ENCODE peak calls at places on chromosomes 3 and 15, in seven cellular contexts. V is HCT116, D is sigmoid colon, O is K562, P is HepG2, K is transverse colon, J is stomach. Q is an unnamed sample.
A peak's percentile ranks its signal among the peaks of the same experiment; 100 is the strongest.

GRCh38 chr15:48966595-48967301 is 3.0 kb upstream of the SHC4 start:
- DNase-seq in K (no peak), O (no peak), J (no peak), P (no peak), D (no peak), V (no peak), Q (no peak)

GRCh38 chr15:51641490-51642135 is 19.0 kb upstream of the DMXL2 start:
- DNase-seq in V (no peak), D (no peak), J (no peak), P (no peak), K (no peak), O (no peak), Q (no peak)

GRCh38 chr3:194327414-194328079 is 23.6 kb downstream of the CPN2 start:
- DNase-seq in O (no peak), J (no peak), K (no peak), P (no peak), D (no peak), V (peak; percentile 56), Q (no peak)

GRCh38 chr3:142609136-142609535 is 12.9 kb downstream of the PLS1 start:
- DNase-seq in J (no peak), D (no peak), K (no peak), P (no peak), O (no peak), V (no peak), Q (no peak)

GRCh38 chr3:21326704-21327103 is 424.3 kb downstream of the ZNF385D start:
- DNase-seq in K (no peak), J (no peak), O (no peak), V (no peak), P (no peak), D (no peak), Q (no peak)

GRCh38 chr3:25727316-25727715 is 55.9 kb downstream of the NGLY1 start:
- DNase-seq in V (no peak), O (no peak), D (no peak), K (no peak), P (no peak), J (no peak), Q (no peak)

GRCh38 chr15:97902140-97902780 is 58.2 kb upstream of the ARRDC4 start:
- DNase-seq in V (no peak), K (no peak), J (no peak), O (no peak), P (no peak), D (no peak), Q (no peak)

GRCh38 chr3:57683286-57683685 is 9.6 kb downstream of the DENND6A start:
- DNase-seq in O (no peak), K (no peak), J (no peak), D (no peak), V (no peak), P (no peak), Q (no peak)

GRCh38 chr3:126422121-126422520 is 27.4 kb downstream of the CFAP100 start:
- DNase-seq in P (no peak), J (peak; percentile 17), O (no peak), D (peak; percentile 38), V (no peak), K (no peak), Q (peak; percentile 36)

GRCh38 chr3:100982710-100983109 is 10.5 kb downstream of the ABI3BP start:
- DNase-seq in V (no peak), J (no peak), O (no peak), D (peak; percentile 85), P (no peak), K (peak; percentile 17), Q (no peak)

GRCh38 chr3:46998121-46998851 is 18.8 kb downstream of the NBEAL2 start:
- DNase-seq in K (peak; percentile 84), O (peak; percentile 87), V (peak; percentile 59), D (no peak), J (peak; percentile 87), P (peak; percentile 47), Q (no peak)

GRCh38 chr15:79881254-79881653 is 15.6 kb downstream of the MTHFS start:
- DNase-seq in D (no peak), K (no peak), J (no peak), P (no peak), V (no peak), O (no peak), Q (no peak)

GRCh38 chr3:150255416-150255815 is 152.7 kb upstream of the TSC22D2 start:
- DNase-seq in P (peak; percentile 7), K (no peak), V (no peak), D (peak; percentile 86), O (no peak), J (peak; percentile 76), Q (no peak)

GRCh38 chr3:144585953-144586352 is 614.3 kb downstream of the DIPK2A start:
- DNase-seq in J (no peak), V (no peak), O (no peak), K (no peak), D (no peak), P (no peak), Q (no peak)

GRCh38 chr15:85496551-85497545 is 116.4 kb downstream of the AKAP13 start:
- DNase-seq in V (no peak), P (peak; percentile 16), K (no peak), J (peak; percentile 53), D (no peak), O (no peak), Q (no peak)

GRCh38 chr3:56339244-56339643 is 129.0 kb downstream of the ERC2 start:
- DNase-seq in K (no peak), V (no peak), D (no peak), O (no peak), P (no peak), J (no peak), Q (no peak)

GRCh38 chr3:38516669-38517068 is 20.5 kb downstream of the EXOG start:
- DNase-seq in K (no peak), O (no peak), J (no peak), P (no peak), D (no peak), V (no peak), Q (no peak)

GRCh38 chr3:127820221-127820870 is 2.0 kb downstream of the MGLL start:
- DNase-seq in V (no peak), O (no peak), D (no peak), K (peak; percentile 31), J (no peak), P (no peak), Q (no peak)

GRCh38 chr3:127817331-127817821 is 4.9 kb downstream of the MGLL start:
- DNase-seq in D (no peak), P (no peak), V (peak; percentile 78), K (peak; percentile 67), J (no peak), O (no peak), Q (no peak)

GRCh38 chr3:127820871-127821853 is 1.2 kb downstream of the MGLL start:
- DNase-seq in P (no peak), D (no peak), O (peak; percentile 23), V (no peak), J (peak; percentile 38), K (peak; percentile 80), Q (no peak)

GRCh38 chr3:127819086-127819485 is 3.2 kb downstream of the MGLL start:
- DNase-seq in K (no peak), V (no peak), P (no peak), O (no peak), D (no peak), J (no peak), Q (no peak)

DNA sequence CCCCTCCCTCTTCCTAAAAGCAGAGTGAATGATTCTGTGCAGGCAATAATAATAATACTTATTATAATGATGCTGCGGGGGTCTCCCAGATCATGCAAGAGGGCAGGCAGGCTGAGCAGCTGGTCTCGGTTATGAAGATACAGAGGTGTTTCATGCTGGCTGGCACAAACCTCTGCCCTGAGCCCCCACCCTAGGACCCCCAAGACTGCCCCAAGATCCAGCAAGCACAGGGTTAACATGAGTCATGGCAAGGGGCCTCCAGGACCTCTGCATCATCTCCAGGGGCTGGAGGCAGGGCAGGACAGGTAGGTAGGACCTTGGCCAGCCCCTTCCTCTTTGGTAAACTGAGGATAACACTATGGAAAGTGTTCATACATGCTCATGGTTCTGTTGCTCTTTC is 2.7 kb downstream of the MGLL start:
- DNase-seq in D (no peak), P (no peak), O (no peak), K (no peak), J (no peak), V (no peak), Q (no peak)
- H3K27ac ChIP-seq in D (peak overlapping the region; percentile 94), P (no peak overlapping the region), O (no peak overlapping the region), K (peak overlapping the region; percentile 94), J (peak overlapping the region; percentile 89), V (no peak overlapping the region), Q (peak overlapping the region; percentile 86)

GRCh38 chr3:115822572-115822971 is 199.3 kb downstream of the GAP43 start:
- DNase-seq in O (no peak), D (no peak), V (no peak), P (peak; percentile 89), J (no peak), K (no peak), Q (no peak)
- TF ChIP-seq POLR2AphosphoS5 in O (no peak), D (no peak), V (no peak), P (no peak), J (no peak), K (no peak), Q (no peak)

DNA sequence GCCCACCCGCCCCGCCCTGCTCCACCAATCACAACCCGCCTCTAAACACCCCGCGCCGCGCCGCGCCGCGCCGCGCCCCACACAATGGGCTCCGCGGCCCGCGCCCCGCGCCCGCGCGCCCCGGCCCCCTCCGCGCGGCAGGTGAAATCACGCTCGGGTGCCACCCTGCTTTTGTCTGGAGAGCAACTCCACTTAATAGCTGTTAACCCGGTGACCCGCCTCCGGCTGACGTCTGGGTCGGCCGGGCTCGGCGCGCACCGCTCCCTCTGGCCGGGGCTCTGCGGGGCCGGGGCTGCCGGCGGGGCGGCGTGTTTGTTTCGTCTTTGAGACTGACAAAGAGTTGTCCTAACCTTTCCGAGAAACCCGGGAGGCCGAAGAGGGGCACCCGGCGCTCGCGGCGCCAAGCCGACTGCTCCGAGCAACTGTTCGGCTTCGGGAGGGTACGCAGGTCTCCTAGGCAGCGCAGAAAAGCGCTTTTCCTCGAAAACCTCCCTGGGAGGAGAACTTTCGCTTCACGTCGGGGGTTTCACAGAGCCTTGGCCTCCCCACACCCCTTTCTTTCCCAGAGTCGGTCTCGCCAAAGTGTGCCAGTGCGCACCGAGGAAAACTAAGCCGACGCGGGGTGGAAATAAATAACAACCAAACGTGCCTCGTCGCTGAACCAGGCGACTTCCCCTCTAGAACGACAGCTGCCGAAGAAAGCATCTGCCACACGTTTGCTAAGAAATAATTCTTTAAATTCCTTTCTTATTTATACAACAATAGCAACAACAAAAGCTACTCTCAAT is 518.4 kb downstream of the FOXP1 start:
- DNase-seq in J (peak; percentile 68), O (peak; percentile 81), K (peak; percentile 66), P (peak; percentile 45), V (no peak), D (peak; percentile 77), Q (peak; percentile 64)
- TF ChIP-seq POLR2A in J (no peak), O (no peak), K (peak; percentile 45), P (peak; percentile 28), V (no peak), D (no peak), Q (no peak)

DNA sequence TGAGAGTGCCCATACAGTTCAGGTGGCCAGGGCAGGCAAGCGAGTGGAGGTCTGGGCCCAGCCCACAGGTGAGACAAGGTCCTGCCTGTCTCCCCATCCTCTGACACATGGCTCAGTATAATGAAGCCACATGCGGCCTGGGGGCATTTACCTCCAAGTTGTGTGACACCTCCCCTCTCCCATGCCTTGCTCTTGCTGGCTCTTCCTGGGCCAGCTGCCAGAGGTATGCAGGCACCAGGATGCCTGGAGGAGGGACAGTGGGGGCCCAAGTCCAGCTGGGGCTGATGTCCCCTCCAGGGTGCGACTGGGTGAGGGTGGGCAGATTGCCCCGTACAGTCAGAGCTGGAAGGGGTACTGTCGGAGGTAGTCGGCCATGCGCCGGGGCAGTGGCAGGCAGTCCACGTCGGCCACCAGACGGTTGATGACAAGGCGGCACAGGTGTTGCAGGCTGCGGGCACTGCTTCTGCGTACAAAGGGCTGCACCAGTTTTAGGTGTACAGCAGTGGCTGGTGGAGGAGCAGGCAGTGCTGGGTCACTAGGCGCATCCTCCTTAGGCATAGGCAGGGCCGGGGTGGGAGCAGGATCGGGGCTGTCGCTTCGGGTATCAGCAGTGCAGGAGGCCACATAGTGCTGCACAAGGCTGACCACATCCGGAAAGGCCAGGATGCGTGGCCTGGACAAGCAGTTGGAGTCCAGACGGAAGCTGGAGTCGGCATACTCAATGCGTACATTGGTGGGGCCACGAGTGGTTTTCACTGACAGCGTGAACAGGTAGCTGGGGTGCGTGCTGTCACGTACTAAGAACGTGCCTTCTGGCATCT is 4.1 kb downstream of the CISH start:
- DNase-seq in P (no peak), V (no peak), O (no peak), J (no peak), D (no peak), K (no peak), Q (peak; percentile 81)
- H3K27ac ChIP-seq in P (no peak overlapping the region), V (no peak overlapping the region), O (peak overlapping the region; percentile 85), J (peak overlapping the region; percentile 96), D (no peak overlapping the region), K (no peak overlapping the region), Q (peak overlapping the region; percentile 98)

Q was measured in breast epithelium.